ENCODE peak calls at places on chromosomes 13 and 19, in five cellular contexts. X, D, P, L and I are unnamed samples.

GRCh38 chr19:2132731-2133490 is 18.5 kb downstream of the AP3D1 start:
- DNase-seq in X (no peak), D (no peak), P (no peak), L (no peak), I (no peak)

GRCh38 chr19:5607318-5608270 is 15.0 kb downstream of the SAFB2 start:
- DNase-seq in X (no peak), D (no peak), P (no peak), L (no peak), I (no peak)

GRCh38 chr13:32585625-32586021 is 629 bp upstream of the PDS5B start:
- DNase-seq in X (no peak), D (no peak), P (peak), L (peak), I (no peak)

GRCh38 chr13:48942131-48942530 is 33.6 kb upstream of the FNDC3A start:
- DNase-seq in X (peak), D (peak), P (no peak), L (no peak), I (no peak)

GRCh38 chr19:1774999-1775772 is 21.9 kb downstream of the ONECUT3 start:
- DNase-seq in X (no peak), D (no peak), P (no peak), L (no peak), I (no peak)

GRCh38 chr19:6068711-6069110 is 41.6 kb downstream of the RFX2 start:
- DNase-seq in X (no peak), D (no peak), P (no peak), L (peak), I (no peak)

GRCh38 chr19:39236527-39236926 is 8.3 kb downstream of the IFNL3 start:
- DNase-seq in X (no peak), D (no peak), P (no peak), L (no peak), I (peak)

GRCh38 chr13:110352735-110353134 is 45.7 kb downstream of the COL4A2 start:
- DNase-seq in X (no peak), D (no peak), P (no peak), L (peak), I (no peak)

GRCh38 chr19:39403331-39404312 is 3.0 kb upstream of the ZFP36 start:
- DNase-seq in X (peak), D (peak), P (peak), L (peak), I (peak)

GRCh38 chr19:17966497-17967257 is at the start of gene KCNN1:
- DNase-seq in X (no peak), D (no peak), P (peak), L (no peak), I (no peak)

GRCh38 chr13:38538412-38538811 is 148.5 kb upstream of the FREM2 start:
- DNase-seq in X (no peak), D (no peak), P (no peak), L (no peak), I (no peak)

GRCh38 chr13:24279706-24280105 is 29.7 kb upstream of the C1QTNF9 start:
- DNase-seq in X (no peak), D (no peak), P (no peak), L (no peak), I (no peak)

GRCh38 chr19:29121684-29122083 is 91.3 kb downstream of the UQCRFS1 start:
- DNase-seq in X (no peak), D (no peak), P (peak), L (no peak), I (no peak)

GRCh38 chr19:35211545-35212230 is 16.9 kb downstream of the FAM187B start:
- DNase-seq in X (no peak), D (no peak), P (no peak), L (peak), I (peak)

GRCh38 chr19:39546599-39546998 is 6.6 kb upstream of the EID2 start:
- DNase-seq in X (no peak), D (peak), P (no peak), L (no peak), I (no peak)

GRCh38 chr13:37811441-37811840 is 58.1 kb downstream of the TRPC4 start:
- DNase-seq in X (no peak), D (no peak), P (no peak), L (no peak), I (no peak)

GRCh38 chr19:3367572-3368440 is 1.4 kb downstream of the NFIC start:
- DNase-seq in X (no peak), D (peak), P (no peak), L (peak), I (no peak)
- H3K4me3 ChIP-seq in X (peak), D (peak), P (no peak), L (peak), I (peak)

GRCh38 chr13:30774214-30774730 is 38.9 kb downstream of the ALOX5AP start:
- DNase-seq in X (no peak), D (no peak), P (no peak), L (no peak), I (no peak)
- H3K4me3 ChIP-seq in X (no peak), D (no peak), P (no peak), L (no peak), I (no peak)

DNA sequence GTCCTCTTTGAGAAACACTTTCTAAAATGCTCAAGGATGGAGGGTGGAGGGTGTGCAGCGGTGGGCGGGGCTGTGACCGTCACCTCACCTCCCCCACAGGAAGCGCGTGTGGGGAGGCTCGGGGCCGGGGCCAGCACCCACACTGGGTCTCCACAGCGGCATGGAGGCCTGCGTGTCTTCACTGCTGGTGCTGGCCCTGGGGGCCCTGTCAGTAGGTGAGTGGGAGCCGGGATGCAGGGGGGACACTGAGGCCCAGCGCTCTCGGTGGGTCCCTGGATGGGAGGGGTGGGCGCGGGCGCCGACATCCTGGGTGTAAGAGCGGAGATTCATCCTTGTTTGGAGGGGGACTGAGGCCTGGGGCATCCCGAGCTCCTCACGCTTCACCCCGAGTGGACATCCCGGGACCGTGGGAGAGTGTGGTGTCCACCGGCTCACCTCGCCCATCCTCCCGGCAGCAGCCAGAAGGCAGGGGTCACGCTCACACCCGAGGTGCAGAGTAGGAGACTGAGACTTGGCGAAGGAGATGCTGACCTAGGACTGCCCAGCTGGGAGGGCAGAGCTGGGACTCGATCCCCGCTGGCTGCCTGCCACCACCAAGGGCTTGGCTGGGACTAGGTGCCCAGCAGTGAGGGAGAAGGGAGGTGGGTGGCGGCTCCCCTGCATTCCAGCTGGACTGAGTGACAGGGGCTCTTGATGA is at the start of gene GZMM:
- DNase-seq in X (no peak), D (no peak), P (no peak), L (no peak), I (peak)
- H3K4me3 ChIP-seq in X (no peak), D (no peak), P (no peak), L (no peak), I (no peak)

GRCh38 chr19:16457954-16458331 is 13.8 kb downstream of the EPS15L1 start:
- DNase-seq in X (no peak), D (no peak), P (no peak), L (no peak), I (no peak)
- H3K4me3 ChIP-seq in X (no peak), D (no peak), P (no peak), L (no peak), I (no peak)

DNA sequence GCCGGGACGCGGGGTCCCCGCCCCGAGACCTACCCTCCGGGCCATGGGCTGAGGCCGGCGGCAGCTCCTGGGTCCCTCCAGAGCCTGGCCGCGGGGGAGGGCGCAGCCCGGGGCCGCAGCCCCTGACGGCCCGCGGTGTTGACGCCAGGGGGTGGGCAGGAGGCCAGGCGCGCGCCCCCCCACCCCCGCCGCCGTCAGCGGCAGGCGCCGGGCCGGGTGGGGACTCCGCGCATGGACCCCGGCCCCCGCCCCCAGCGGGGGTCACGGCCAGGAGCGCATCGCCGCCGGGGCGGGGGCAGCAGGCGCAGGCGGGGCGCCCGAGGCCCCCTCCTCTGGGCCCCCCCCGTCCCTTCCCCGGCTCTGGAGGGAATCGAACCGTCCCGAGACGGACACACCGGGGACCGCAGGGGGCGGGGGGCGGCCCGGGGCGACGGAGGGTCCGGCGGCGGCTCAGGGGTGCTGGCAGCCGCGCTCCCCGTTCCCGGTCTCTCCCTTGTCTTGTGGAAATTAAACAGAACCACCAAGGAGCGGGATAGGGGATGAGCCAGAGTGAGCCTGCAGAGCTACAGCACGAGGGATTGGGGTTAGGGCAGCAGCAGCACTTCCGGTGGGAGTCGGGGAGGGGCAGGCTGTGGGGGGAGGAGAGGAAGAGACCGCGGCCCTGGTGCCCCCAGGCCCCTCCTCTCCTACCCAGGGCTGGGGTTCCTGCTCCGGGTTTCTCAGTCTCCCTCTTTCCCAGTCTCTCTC is at the start of gene MEIS3:
- DNase-seq in X (no peak), D (no peak), P (no peak), L (no peak), I (no peak)
- H3K4me3 ChIP-seq in X (peak), D (peak), P (peak), L (no peak), I (no peak)

GRCh38 chr19:4390862-4391693 is 9.3 kb downstream of the SH3GL1 start:
- DNase-seq in X (no peak), D (peak), P (peak), L (no peak), I (no peak)
- H3K4me3 ChIP-seq in X (no peak), D (no peak), P (no peak), L (no peak), I (no peak)

GRCh38 chr19:58056261-58056660 is 2.8 kb upstream of the ZNF135 start:
- DNase-seq in X (no peak), D (no peak), P (no peak), L (no peak), I (no peak)

GRCh38 chr19:58056861-58057260 is 2.2 kb upstream of the ZNF135 start:
- DNase-seq in X (no peak), D (no peak), P (no peak), L (no peak), I (no peak)

GRCh38 chr19:58055483-58055874 is 3.6 kb upstream of the ZNF135 start:
- DNase-seq in X (no peak), D (no peak), P (no peak), L (no peak), I (no peak)

GRCh38 chr19:58053480-58054156 is 5.5 kb upstream of the ZNF135 start:
- DNase-seq in X (no peak), D (no peak), P (no peak), L (no peak), I (no peak)

GRCh38 chr19:58054792-58055482 is 4.1 kb upstream of the ZNF135 start:
- DNase-seq in X (no peak), D (no peak), P (no peak), L (no peak), I (no peak)
- H3K4me3 ChIP-seq in X (peak), D (no peak), P (no peak), L (no peak), I (no peak)